ENCODE peak calls at places on chromosomes 1 and 21, in seven cellular contexts. I is endothelial cell of umbilical vein, W is esophagus muscularis mucosa, E is uterus, B is fibroblast of lung, O is mucosa of descending colon, P is AG04450. T is an unnamed sample.

GRCh38 chr21:45505416-45506021 is 36.7 kb downstream of the SLC19A1 start:
- DNase-seq in I (no peak), E (no peak), O (peak), P (no peak), B (no peak), W (no peak), T (no peak)

GRCh38 chr1:158496379-158496778 is 24.4 kb downstream of the OR10R2 start:
- DNase-seq in E (no peak), W (no peak), O (no peak), B (no peak), P (no peak), I (peak), T (no peak)

GRCh38 chr1:246450485-246451251 is 56.4 kb downstream of the SMYD3 start:
- DNase-seq in B (peak), O (no peak), E (no peak), P (no peak), W (no peak), I (peak), T (no peak)

GRCh38 chr1:53332833-53333232 is 5.0 kb upstream of the LRP8 start:
- DNase-seq in E (no peak), O (no peak), W (no peak), B (no peak), P (no peak), I (no peak), T (no peak)

GRCh38 chr1:197285526-197286217 is 17.6 kb downstream of the CRB1 start:
- DNase-seq in P (no peak), E (no peak), W (no peak), O (no peak), I (no peak), B (no peak), T (no peak)

GRCh38 chr1:39642796-39643195 is 3.4 kb upstream of the HEYL start:
- DNase-seq in W (no peak), E (peak), O (no peak), B (no peak), P (no peak), I (no peak), T (no peak)

GRCh38 chr1:97726386-97726785 is 194.4 kb downstream of the DPYD start:
- DNase-seq in B (no peak), W (no peak), I (no peak), O (no peak), E (no peak), P (no peak), T (no peak)

GRCh38 chr1:33188572-33189275 is 6.9 kb upstream of the TRIM62 start:
- DNase-seq in W (peak), O (no peak), B (no peak), E (no peak), I (no peak), P (no peak), T (no peak)

GRCh38 chr1:151819951-151820623 is 11.5 kb downstream of the RORC start:
- DNase-seq in W (no peak), E (no peak), O (no peak), I (no peak), B (no peak), P (no peak), T (no peak)

GRCh38 chr1:180631197-180631765 is 541 bp upstream of the XPR1 start:
- DNase-seq in P (no peak), W (no peak), B (no peak), E (no peak), I (no peak), O (peak), T (no peak)

GRCh38 chr1:199223936-199224335 is 585.1 kb downstream of the PTPRC start:
- DNase-seq in O (no peak), B (no peak), W (no peak), P (no peak), I (no peak), E (no peak), T (no peak)

GRCh38 chr1:119266386-119266785 is 102.2 kb upstream of the HAO2 start:
- DNase-seq in O (no peak), B (no peak), P (no peak), I (no peak), E (no peak), W (no peak), T (no peak)

GRCh38 chr1:10450156-10450801 is 448 bp downstream of the CORT start:
- DNase-seq in E (no peak), B (no peak), P (no peak), W (no peak), I (no peak), O (no peak), T (no peak)

GRCh38 chr1:228100822-228101613 is 2.1 kb downstream of the C1orf35 start:
- DNase-seq in O (no peak), I (no peak), W (no peak), B (no peak), P (no peak), E (no peak), T (no peak)

GRCh38 chr1:162977944-162978568 is 91.1 kb upstream of the RGS4 start:
- DNase-seq in W (no peak), I (no peak), B (no peak), E (no peak), P (no peak), O (no peak), T (no peak)

GRCh38 chr1:91555821-91556531 is 55.3 kb downstream of the CDC7 start:
- DNase-seq in I (peak), P (peak), E (no peak), B (peak), O (no peak), W (peak), T (peak)

GRCh38 chr21:38699048-38699447 is 106.7 kb upstream of the ETS2 start:
- DNase-seq in B (no peak), O (peak), P (no peak), I (peak), W (no peak), E (no peak), T (no peak)
- TF ChIP-seq CTCF in B (peak), O (no peak), P (peak), I (no peak), W (no peak), E (no peak), T (peak)

GRCh38 chr1:54332781-54333585 is 73.2 kb downstream of the SSBP3 start:
- DNase-seq in B (no peak), E (no peak), P (no peak), I (no peak), W (no peak), O (no peak), T (no peak)
- H3K4me3 ChIP-seq in B (no peak), E (no peak), P (no peak), I (no peak), W (no peak), O (no peak), T (no peak)

GRCh38 chr1:29230204-29230552 is 556 bp downstream of the MECR start:
- DNase-seq in W (no peak), I (no peak), E (no peak), O (no peak), P (no peak), B (no peak), T (no peak)

GRCh38 chr1:29234471-29234870 is 1.9 kb upstream of the PTPRU start:
- DNase-seq in I (no peak), B (no peak), W (no peak), E (no peak), O (no peak), P (no peak), T (no peak)

GRCh38 chr1:29233693-29234092 is 2.6 kb upstream of the PTPRU start:
- DNase-seq in E (no peak), P (no peak), B (no peak), O (no peak), I (no peak), W (no peak), T (no peak)

GRCh38 chr1:29227511-29227910 is 3.2 kb downstream of the MECR start:
- DNase-seq in I (no peak), B (no peak), E (no peak), W (no peak), O (no peak), P (no peak), T (no peak)

GRCh38 chr1:29230553-29231378 is at the start of gene MECR:
- DNase-seq in I (peak), O (peak), B (peak), E (peak), W (peak), P (peak), T (no peak)
- TF ChIP-seq CTCF in I (no peak), O (no peak), B (peak), E (peak), W (peak), P (peak), T (peak)

GRCh38 chr1:215637041-215637573 is 70.0 kb downstream of the KCTD3 start:
- DNase-seq in E (no peak), W (no peak), B (peak), O (peak), I (no peak), P (peak), T (peak)
- H3K4me3 ChIP-seq in E (no peak), W (peak), B (peak), O (no peak), I (no peak), P (peak), T (no peak)

T was measured in AG04449.